ENCODE peak calls at places on chromosome 14, in seven cellular contexts. O, S, H, F, N, R and G are unnamed samples.

GRCh38 chr14:99447739-99448138 is 32.9 kb downstream of the SETD3 start:
- DNase-seq in O (no peak), H (no peak), F (no peak), S (peak), N (no peak), R (no peak), G (no peak)

GRCh38 chr14:99816217-99816616 is 23.0 kb downstream of the EML1 start:
- DNase-seq in S (no peak), O (no peak), N (no peak), H (no peak), F (no peak), R (no peak), G (no peak)

GRCh38 chr14:53043107-53043704 is 92.4 kb upstream of the FERMT2 start:
- DNase-seq in S (no peak), F (no peak), O (no peak), R (no peak), H (no peak), N (no peak), G (no peak)

GRCh38 chr14:91358654-91359210 is 58.9 kb downstream of the CCDC88C start:
- DNase-seq in R (no peak), S (peak), H (no peak), O (no peak), F (no peak), N (no peak), G (peak)

GRCh38 chr14:51950007-51950406 is 39.3 kb upstream of the RTRAF start:
- DNase-seq in R (no peak), H (no peak), N (no peak), S (no peak), O (no peak), F (no peak), G (no peak)

GRCh38 chr14:90820958-90821357 is 4.7 kb upstream of the TTC7B start:
- DNase-seq in S (peak), F (no peak), H (peak), O (peak), R (no peak), N (no peak), G (no peak)

GRCh38 chr14:76868453-76869170 is 42.4 kb downstream of the LRRC74A start:
- DNase-seq in H (no peak), O (no peak), R (no peak), N (no peak), F (no peak), S (no peak), G (no peak)

GRCh38 chr14:72966038-72966437 is 39.8 kb downstream of the DCAF4 start:
- DNase-seq in N (no peak), S (no peak), F (no peak), H (no peak), R (no peak), O (no peak), G (no peak)

GRCh38 chr14:104600141-104600643 is 4.4 kb downstream of the TMEM179 start:
- DNase-seq in H (peak), R (no peak), N (peak), F (no peak), S (no peak), O (peak), G (peak)

GRCh38 chr14:104795781-104796681 is 483 bp upstream of the AKT1 start:
- DNase-seq in S (peak), N (no peak), F (peak), R (no peak), O (peak), H (no peak), G (no peak)

GRCh38 chr14:66613344-66613743 is 105.4 kb downstream of the GPHN start:
- DNase-seq in N (no peak), F (no peak), S (no peak), R (no peak), O (no peak), H (no peak), G (no peak)

GRCh38 chr14:56501909-56502530 is 77.6 kb upstream of the TMEM260 start:
- DNase-seq in O (no peak), S (no peak), R (no peak), F (no peak), N (peak), H (no peak), G (no peak)

GRCh38 chr14:26896447-26896846 is 298.6 kb upstream of the NOVA1 start:
- DNase-seq in S (no peak), R (no peak), O (peak), H (no peak), N (no peak), F (no peak), G (no peak)

GRCh38 chr14:94387051-94388026 is 1.1 kb downstream of the SERPINA1 start:
- DNase-seq in S (no peak), O (peak), N (no peak), H (no peak), R (no peak), F (no peak), G (no peak)

GRCh38 chr14:32019271-32019670 is 57.8 kb upstream of the ARHGAP5 start:
- DNase-seq in H (no peak), S (no peak), R (no peak), N (peak), F (no peak), O (no peak), G (no peak)

GRCh38 chr14:37122919-37123639 is 49.3 kb downstream of the SLC25A21 start:
- DNase-seq in H (no peak), F (no peak), R (no peak), O (no peak), N (no peak), S (peak), G (no peak)

GRCh38 chr14:56741325-56741724 is 69.0 kb downstream of the OTX2 start:
- DNase-seq in F (no peak), H (no peak), N (no peak), O (no peak), R (no peak), S (no peak), G (no peak)

GRCh38 chr14:105748204-105748578 is 221.8 kb downstream of the TMEM121 start:
- DNase-seq in S (no peak), F (peak), N (no peak), O (no peak), R (no peak), H (no peak), G (peak)

GRCh38 chr14:72907327-72907826 is 13.5 kb upstream of the DPF3 start:
- DNase-seq in F (no peak), S (no peak), N (no peak), R (no peak), H (no peak), O (no peak), G (no peak)

GRCh38 chr14:75295061-75295461 is 16.4 kb downstream of the FOS start:
- DNase-seq in F (peak), S (peak), H (no peak), N (peak), O (peak), R (no peak), G (peak)

GRCh38 chr14:100305446-100306255 is 593 bp downstream of the SLC25A29 start:
- DNase-seq in H (no peak), N (peak), O (no peak), R (no peak), F (peak), S (no peak), G (peak)

GRCh38 chr14:32939254-32940065 is 781 bp downstream of the NPAS3 start:
- DNase-seq in S (peak), H (peak), R (no peak), O (peak), N (peak), F (peak), G (peak)

GRCh38 chr14:101760138-101761011 is 1.1 kb upstream of the PPP2R5C start:
- DNase-seq in O (peak), R (peak), S (peak), H (peak), N (peak), F (peak), G (peak)

GRCh38 chr14:50726372-50727107 is 58.4 kb upstream of the SAV1 start:
- DNase-seq in S (peak), H (no peak), N (no peak), F (no peak), R (no peak), O (peak), G (no peak)

GRCh38 chr14:76810953-76811400 is 1.7 kb downstream of the ANGEL1 start:
- DNase-seq in H (no peak), O (peak), R (no peak), S (peak), N (peak), F (no peak), G (no peak)

GRCh38 chr14:63770187-63770807 is 42.4 kb upstream of the SGPP1 start:
- DNase-seq in F (no peak), H (no peak), R (no peak), O (peak), S (peak), N (peak), G (no peak)

GRCh38 chr14:51443195-51444018 is 203.4 kb downstream of the TMX1 start:
- DNase-seq in R (no peak), N (no peak), H (no peak), F (no peak), O (peak), S (peak), G (no peak)

GRCh38 chr14:74217672-74218448 is 21.4 kb upstream of the VSX2 start:
- DNase-seq in F (peak), H (peak), O (peak), R (peak), N (peak), S (peak), G (peak)

GRCh38 chr14:70955543-70956480 is 48.6 kb downstream of the PCNX1 start:
- DNase-seq in S (peak), F (no peak), N (peak), R (no peak), O (peak), H (no peak), G (no peak)

DNA sequence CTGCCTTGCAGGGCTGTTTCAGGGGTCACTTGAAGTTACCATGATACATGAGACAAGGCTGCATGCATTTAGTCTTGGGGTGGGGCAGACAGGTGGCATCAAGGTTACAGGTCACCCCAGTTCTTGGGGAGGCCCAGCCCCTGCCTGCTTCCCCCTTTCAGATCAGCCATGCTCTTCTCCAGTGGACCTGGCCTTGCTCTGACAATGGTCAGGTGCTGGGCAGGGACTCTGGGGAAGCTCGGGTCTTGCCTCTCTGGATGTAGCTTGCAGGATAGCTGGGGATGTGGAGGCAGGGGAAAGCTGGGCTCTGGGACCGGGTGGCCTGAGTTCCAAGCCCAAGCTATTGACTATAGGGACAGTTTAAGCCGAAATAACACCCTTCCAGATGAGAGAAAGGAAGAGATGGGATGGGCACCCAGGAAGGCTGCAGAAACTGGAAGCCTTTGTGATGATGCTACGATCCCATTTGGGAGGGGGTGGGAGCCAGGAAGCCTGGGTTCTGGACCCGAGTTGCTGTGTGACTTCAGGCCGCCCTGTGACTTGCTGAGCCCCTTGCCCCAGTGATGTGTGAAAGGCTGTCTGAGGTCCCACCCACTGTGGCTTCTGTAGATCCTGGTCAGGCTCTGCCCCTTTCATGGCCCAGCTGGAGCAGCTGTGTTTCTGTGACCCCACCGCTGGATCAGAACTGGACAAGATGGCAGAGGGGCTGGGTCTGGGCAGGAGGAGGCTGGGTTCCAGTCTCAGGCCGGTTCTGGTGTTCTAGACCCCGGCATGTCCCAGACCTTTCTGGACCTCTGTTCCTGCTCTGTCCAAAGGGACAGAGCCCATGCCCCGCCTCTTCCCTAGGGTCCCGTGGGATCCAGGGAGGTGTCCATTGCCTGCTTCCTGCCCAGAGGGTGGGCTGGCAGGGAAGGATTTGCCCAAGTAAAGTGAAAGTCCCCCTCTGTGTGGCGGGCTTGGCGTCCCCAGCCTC is 2.1 kb downstream of the TNFAIP2 start:
- DNase-seq in O (no peak), N (no peak), S (no peak), F (peak), H (no peak), R (no peak), G (peak)
- H3K4me3 ChIP-seq in O (peak), N (no peak), S (no peak), F (peak), H (no peak), R (peak), G (no peak)

DNA sequence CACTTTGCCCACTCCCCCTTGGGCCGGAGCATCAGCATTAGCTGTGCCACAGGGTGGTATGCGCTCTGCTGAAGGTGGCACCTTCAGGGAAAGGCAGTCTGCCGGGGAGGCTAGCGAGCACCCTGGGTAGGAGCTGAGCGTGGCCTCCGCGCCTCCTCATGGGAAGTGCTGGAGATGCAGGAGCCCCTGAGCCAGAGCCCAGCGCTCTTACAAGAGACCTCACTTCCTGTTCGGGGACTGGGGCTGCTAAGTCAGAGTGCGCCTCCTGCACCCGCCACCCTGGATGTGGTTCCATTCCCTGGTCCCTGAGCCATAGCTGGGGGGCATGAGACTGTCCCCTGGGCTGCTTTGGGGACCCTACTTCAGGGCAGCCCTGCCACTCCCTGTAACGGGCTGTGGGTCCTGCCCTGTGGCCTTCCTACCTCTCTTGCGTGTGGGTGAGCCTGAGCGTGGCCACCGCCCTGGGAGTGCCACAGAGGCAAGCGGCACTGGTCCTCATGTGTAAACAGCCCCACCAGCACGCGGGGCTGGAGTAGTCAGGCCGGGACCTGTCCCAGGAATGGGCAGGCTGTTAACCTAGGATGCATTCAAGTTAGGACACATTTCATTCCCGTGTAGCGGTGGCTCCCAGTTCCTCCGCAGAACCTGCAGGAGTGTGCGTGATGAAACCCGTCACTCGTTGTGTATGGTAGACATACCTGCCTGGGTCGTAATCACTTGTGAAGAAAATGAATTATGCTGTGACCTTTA is 19.4 kb downstream of the COA8 start:
- DNase-seq in S (peak), R (no peak), O (no peak), N (no peak), H (no peak), F (no peak), G (no peak)
- H3K4me3 ChIP-seq in S (no peak), R (no peak), O (no peak), N (no peak), H (no peak), F (no peak), G (no peak)

GRCh38 chr14:61516957-61517356 is 178.4 kb upstream of the HIF1A start:
- DNase-seq in S (no peak), O (peak), N (no peak), F (no peak), H (no peak), R (no peak), G (no peak)
- H3K4me3 ChIP-seq in S (no peak), O (no peak), N (no peak), F (no peak), H (no peak), R (no peak), G (no peak)

GRCh38 chr14:68865542-68865941 is 72.7 kb upstream of the ZFP36L1 start:
- DNase-seq in O (no peak), N (no peak), S (no peak), F (no peak), R (no peak), H (no peak), G (no peak)
- H3K4me3 ChIP-seq in O (no peak), N (no peak), S (no peak), F (no peak), R (no peak), H (no peak), G (no peak)